ENCODE peak calls at places on chromosome 1, in eight cellular contexts. O is SJSA1; T is HFF-Myc; R is activated CD4-positive, alpha-beta T cell treated with anti-CD3 and anti-CD28 coated beads, Interleukin-2, amount 10 ng/mL, durations not matched to agents 7 days and 5 days; E is substantia nigra; H is cardiac muscle cell; Y is tibial artery; Z is AG09319. J is an unnamed sample.
A peak's percentile ranks its signal among the peaks of the same experiment; 100 is the strongest.

GRCh38 chr1:42742617-42743301 is 2.7 kb upstream of the CLDN19 start:
- DNase-seq in O (no peak), T (no peak), R (no peak), E (no peak), H (no peak), Y (no peak), Z (no peak), J (no peak)

GRCh38 chr1:110328274-110328673 is 10.9 kb upstream of the RBM15 start:
- DNase-seq in O (no peak), T (no peak), R (no peak), E (no peak), H (peak; percentile 30), Y (no peak), Z (no peak), J (no peak)

GRCh38 chr1:185316163-185317033 is 645 bp downstream of the IVNS1ABP start:
- DNase-seq in O (peak; percentile 97), T (peak; percentile 41), R (peak; percentile 91), E (peak; percentile 96), H (peak; percentile 94), Y (peak; percentile 95), Z (peak; percentile 85), J (peak; percentile 86)

GRCh38 chr1:37477198-37477931 is 3.0 kb downstream of the ZC3H12A start:
- DNase-seq in O (peak; percentile 86), T (no peak), R (peak; percentile 66), E (no peak), H (peak; percentile 67), Y (peak; percentile 31), Z (no peak), J (peak; percentile 74)

GRCh38 chr1:5286244-5286643 is 631.8 kb downstream of the AJAP1 start:
- DNase-seq in O (no peak), T (no peak), R (peak; percentile 28), E (no peak), H (no peak), Y (no peak), Z (no peak), J (no peak)

GRCh38 chr1:211305044-211305443 is 21.6 kb upstream of the TRAF5 start:
- DNase-seq in O (no peak), T (no peak), R (no peak), E (no peak), H (no peak), Y (no peak), Z (no peak), J (no peak)

GRCh38 chr1:37319284-37319683 is 155.1 kb upstream of the ZC3H12A start:
- DNase-seq in O (no peak), T (no peak), R (no peak), E (no peak), H (no peak), Y (no peak), Z (no peak), J (no peak)

GRCh38 chr1:36096500-36097412 is 8.1 kb downstream of the ADPRS start:
- DNase-seq in O (no peak), T (no peak), R (no peak), E (no peak), H (peak; percentile 9), Y (no peak), Z (no peak), J (no peak)

GRCh38 chr1:224067621-224068457 is 46.1 kb upstream of the FBXO28 start:
- DNase-seq in O (no peak), T (no peak), R (no peak), E (no peak), H (no peak), Y (no peak), Z (no peak), J (no peak)

GRCh38 chr1:181456551-181456950 is 26.8 kb upstream of the CACNA1E start:
- DNase-seq in O (no peak), T (no peak), R (no peak), E (no peak), H (no peak), Y (no peak), Z (no peak), J (no peak)

J was measured in PC-9.